ENCODE peak calls at places on chromosomes 1 and 21, in seven cellular contexts. One of them, this sample, is unnamed.

GRCh38 chr1:113021430-113022085 is 51.4 kb upstream of the LRIG2 start:
- DNase-seq in BJ: peak
- DNase-seq in hepatocyte: peak
- DNase-seq in left ventricle myocardium inferior: no peak
- DNase-seq in SK-N-SH: no peak
- DNase-seq in mesenchymal stem cell: no peak
- DNase-seq in CD8-positive, alpha-beta T cell: no peak
- DNase-seq in this sample: no peak

GRCh38 chr1:112718691-112719418 is 3.7 kb upstream of the PPM1J start:
- DNase-seq in BJ: no peak
- DNase-seq in hepatocyte: peak
- DNase-seq in left ventricle myocardium inferior: peak
- DNase-seq in SK-N-SH: peak
- DNase-seq in mesenchymal stem cell: peak
- DNase-seq in CD8-positive, alpha-beta T cell: peak
- DNase-seq in this sample: no peak

GRCh38 chr1:78892251-78892650 is 114.3 kb downstream of the ADGRL4 start:
- DNase-seq in BJ: peak
- DNase-seq in hepatocyte: no peak
- DNase-seq in left ventricle myocardium inferior: no peak
- DNase-seq in SK-N-SH: no peak
- DNase-seq in mesenchymal stem cell: no peak
- DNase-seq in CD8-positive, alpha-beta T cell: no peak
- DNase-seq in this sample: peak

GRCh38 chr21:45134677-45135076 is 60.3 kb downstream of the ADARB1 start:
- DNase-seq in BJ: no peak
- DNase-seq in hepatocyte: no peak
- DNase-seq in left ventricle myocardium inferior: no peak
- DNase-seq in SK-N-SH: no peak
- DNase-seq in mesenchymal stem cell: no peak
- DNase-seq in CD8-positive, alpha-beta T cell: no peak
- DNase-seq in this sample: no peak

GRCh38 chr1:186374313-186375151 is 521 bp downstream of the TPR start:
- DNase-seq in BJ: no peak
- DNase-seq in hepatocyte: peak
- DNase-seq in left ventricle myocardium inferior: peak
- DNase-seq in SK-N-SH: peak
- DNase-seq in mesenchymal stem cell: peak
- DNase-seq in CD8-positive, alpha-beta T cell: no peak
- DNase-seq in this sample: no peak

GRCh38 chr1:198764748-198765147 is 125.9 kb downstream of the PTPRC start:
- DNase-seq in BJ: no peak
- DNase-seq in hepatocyte: no peak
- DNase-seq in left ventricle myocardium inferior: no peak
- DNase-seq in SK-N-SH: no peak
- DNase-seq in mesenchymal stem cell: no peak
- DNase-seq in CD8-positive, alpha-beta T cell: no peak
- DNase-seq in this sample: no peak

GRCh38 chr1:12345350-12346217 is 115.8 kb downstream of the VPS13D start:
- DNase-seq in BJ: no peak
- DNase-seq in hepatocyte: no peak
- DNase-seq in left ventricle myocardium inferior: no peak
- DNase-seq in SK-N-SH: no peak
- DNase-seq in mesenchymal stem cell: no peak
- DNase-seq in CD8-positive, alpha-beta T cell: no peak
- DNase-seq in this sample: no peak

GRCh38 chr1:229070168-229070567 is 200.7 kb upstream of the RAB4A start:
- DNase-seq in BJ: peak
- DNase-seq in hepatocyte: peak
- DNase-seq in left ventricle myocardium inferior: peak
- DNase-seq in SK-N-SH: peak
- DNase-seq in mesenchymal stem cell: peak
- DNase-seq in CD8-positive, alpha-beta T cell: no peak
- DNase-seq in this sample: peak

GRCh38 chr1:179883739-179884138 is 1.7 kb downstream of the TOR1AIP1 start:
- DNase-seq in BJ: no peak
- DNase-seq in hepatocyte: peak
- DNase-seq in left ventricle myocardium inferior: no peak
- DNase-seq in SK-N-SH: no peak
- DNase-seq in mesenchymal stem cell: peak
- DNase-seq in CD8-positive, alpha-beta T cell: peak
- DNase-seq in this sample: no peak

GRCh38 chr1:187413770-187414169 is 585.0 kb downstream of the PLA2G4A start:
- DNase-seq in BJ: no peak
- DNase-seq in hepatocyte: no peak
- DNase-seq in left ventricle myocardium inferior: no peak
- DNase-seq in SK-N-SH: no peak
- DNase-seq in mesenchymal stem cell: peak
- DNase-seq in CD8-positive, alpha-beta T cell: no peak
- DNase-seq in this sample: no peak

GRCh38 chr1:225476538-225476988 is 48.7 kb upstream of the LBR start:
- DNase-seq in BJ: no peak
- DNase-seq in hepatocyte: no peak
- DNase-seq in left ventricle myocardium inferior: no peak
- DNase-seq in SK-N-SH: no peak
- DNase-seq in mesenchymal stem cell: no peak
- DNase-seq in CD8-positive, alpha-beta T cell: no peak
- DNase-seq in this sample: no peak

GRCh38 chr1:94105501-94105952 is 15.4 kb downstream of the ABCA4 start:
- DNase-seq in BJ: no peak
- DNase-seq in hepatocyte: no peak
- DNase-seq in left ventricle myocardium inferior: no peak
- DNase-seq in SK-N-SH: no peak
- DNase-seq in mesenchymal stem cell: no peak
- DNase-seq in CD8-positive, alpha-beta T cell: no peak
- DNase-seq in this sample: no peak

GRCh38 chr1:201708085-201708512 is 120.9 kb upstream of the IPO9 start:
- DNase-seq in BJ: peak
- DNase-seq in hepatocyte: peak
- DNase-seq in left ventricle myocardium inferior: no peak
- DNase-seq in SK-N-SH: no peak
- DNase-seq in mesenchymal stem cell: peak
- DNase-seq in CD8-positive, alpha-beta T cell: no peak
- DNase-seq in this sample: peak

GRCh38 chr1:182173791-182174190 is 112.3 kb upstream of the ZNF648 start:
- DNase-seq in BJ: no peak
- DNase-seq in hepatocyte: no peak
- DNase-seq in left ventricle myocardium inferior: peak
- DNase-seq in SK-N-SH: no peak
- DNase-seq in mesenchymal stem cell: no peak
- DNase-seq in CD8-positive, alpha-beta T cell: no peak
- DNase-seq in this sample: no peak

DNA sequence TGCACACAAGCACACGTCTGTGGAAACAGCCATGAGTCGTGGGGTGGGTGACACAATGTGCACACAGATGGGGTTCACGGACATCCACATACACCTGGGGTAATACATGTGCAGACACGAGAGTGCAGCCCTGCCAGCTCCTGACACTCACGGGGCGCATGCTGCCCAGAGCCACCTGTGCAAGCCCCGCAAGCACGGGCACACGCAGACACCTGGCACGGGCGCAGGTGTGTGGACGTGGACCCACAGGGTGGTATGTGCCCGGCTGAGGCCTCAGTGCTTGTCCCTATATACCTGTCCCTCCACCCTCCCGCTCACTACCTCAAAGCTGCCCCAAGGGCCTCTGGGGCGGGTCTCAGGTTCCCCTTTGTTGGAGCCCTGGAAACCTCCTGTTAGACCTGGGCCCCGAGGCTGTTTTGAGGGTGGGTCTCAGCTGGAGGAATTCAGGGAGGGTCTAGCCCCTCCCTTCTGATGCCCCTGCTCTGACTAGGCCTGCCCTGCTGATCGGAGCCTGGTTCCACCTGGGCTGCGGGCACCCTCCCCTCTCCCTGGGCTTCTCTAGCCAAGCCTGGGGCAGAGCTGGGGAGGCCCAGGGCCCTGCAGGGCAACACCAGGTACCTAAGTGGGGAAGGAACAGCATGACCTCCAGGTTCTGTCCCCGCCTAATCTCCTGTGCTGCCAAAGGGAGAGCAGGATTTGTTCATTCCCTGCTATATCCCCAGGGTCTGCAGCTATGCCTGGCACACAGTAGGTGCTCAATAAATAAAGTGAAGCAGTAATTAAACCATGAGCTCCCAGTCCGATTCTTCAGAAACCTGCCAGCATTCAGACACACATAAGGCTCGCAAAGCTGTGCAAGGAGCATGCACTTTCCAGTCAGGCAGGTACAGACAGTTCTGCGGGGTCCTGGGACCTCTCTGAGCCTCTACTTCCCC is 49.1 kb downstream of the DMRTB1 start:
- DNase-seq in BJ: no peak
- DNase-seq in hepatocyte: no peak
- DNase-seq in left ventricle myocardium inferior: no peak
- DNase-seq in SK-N-SH: no peak
- DNase-seq in mesenchymal stem cell: no peak
- DNase-seq in CD8-positive, alpha-beta T cell: no peak
- DNase-seq in this sample: no peak
- H3K4me3 ChIP-seq in BJ: no peak
- H3K4me3 ChIP-seq in hepatocyte: no peak
- H3K4me3 ChIP-seq in left ventricle myocardium inferior: no peak
- H3K4me3 ChIP-seq in SK-N-SH: no peak
- H3K4me3 ChIP-seq in mesenchymal stem cell: no peak
- H3K4me3 ChIP-seq in CD8-positive, alpha-beta T cell: no peak
- H3K4me3 ChIP-seq in this sample: no peak

GRCh38 chr21:18245493-18245967 is 897 bp downstream of the CHODL start:
- DNase-seq in BJ: no peak
- DNase-seq in hepatocyte: peak
- DNase-seq in left ventricle myocardium inferior: no peak
- DNase-seq in SK-N-SH: peak
- DNase-seq in mesenchymal stem cell: peak
- DNase-seq in CD8-positive, alpha-beta T cell: no peak
- DNase-seq in this sample: no peak
- H3K4me3 ChIP-seq in BJ: no peak
- H3K4me3 ChIP-seq in hepatocyte: peak
- H3K4me3 ChIP-seq in left ventricle myocardium inferior: peak
- H3K4me3 ChIP-seq in SK-N-SH: no peak
- H3K4me3 ChIP-seq in mesenchymal stem cell: peak
- H3K4me3 ChIP-seq in CD8-positive, alpha-beta T cell: no peak
- H3K4me3 ChIP-seq in this sample: no peak

DNA sequence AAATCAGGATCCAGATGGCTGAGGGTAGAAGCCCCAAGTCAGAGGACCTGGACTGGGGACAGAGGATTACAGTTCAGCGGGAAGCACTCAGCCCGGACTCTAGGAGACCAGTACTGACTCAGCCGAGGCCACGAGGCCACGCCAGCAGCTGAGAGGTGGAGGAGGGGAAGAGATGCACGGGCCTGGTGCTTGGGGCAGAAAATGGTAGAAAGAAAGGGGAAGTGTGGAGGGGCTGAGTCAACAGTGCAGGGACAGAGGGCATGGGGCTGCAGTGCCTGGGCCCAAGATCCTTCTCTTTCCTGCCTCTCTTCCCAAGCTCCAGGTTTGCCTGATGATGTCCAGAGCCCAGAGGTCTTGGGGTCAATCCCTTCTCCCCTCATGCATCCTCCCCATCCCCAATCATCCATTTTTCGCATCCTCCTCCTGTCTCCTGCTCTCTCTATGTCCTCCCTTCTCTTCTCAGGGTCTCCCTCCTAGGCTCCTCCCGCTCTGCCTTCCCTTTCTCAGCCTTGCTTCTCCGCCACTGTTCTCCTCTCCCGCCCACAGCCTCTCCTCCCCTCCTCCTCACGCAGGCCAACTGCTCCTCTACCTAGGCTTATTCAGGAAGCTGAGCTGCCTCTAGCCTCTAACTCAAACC is 7.7 kb downstream of the ARHGEF2 start:
- DNase-seq in BJ: no peak
- DNase-seq in hepatocyte: no peak
- DNase-seq in left ventricle myocardium inferior: peak
- DNase-seq in SK-N-SH: no peak
- DNase-seq in mesenchymal stem cell: peak
- DNase-seq in CD8-positive, alpha-beta T cell: no peak
- DNase-seq in this sample: no peak
- H3K4me3 ChIP-seq in BJ: no peak
- H3K4me3 ChIP-seq in hepatocyte: no peak
- H3K4me3 ChIP-seq in left ventricle myocardium inferior: peak
- H3K4me3 ChIP-seq in SK-N-SH: no peak
- H3K4me3 ChIP-seq in mesenchymal stem cell: peak
- H3K4me3 ChIP-seq in CD8-positive, alpha-beta T cell: no peak
- H3K4me3 ChIP-seq in this sample: no peak

GRCh38 chr1:200030791-200031190 is 3.3 kb downstream of the NR5A2 start:
- DNase-seq in BJ: no peak
- DNase-seq in hepatocyte: no peak
- DNase-seq in left ventricle myocardium inferior: no peak
- DNase-seq in SK-N-SH: no peak
- DNase-seq in mesenchymal stem cell: no peak
- DNase-seq in CD8-positive, alpha-beta T cell: no peak
- DNase-seq in this sample: no peak

GRCh38 chr1:200027264-200027823 is at the start of gene NR5A2:
- DNase-seq in BJ: no peak
- DNase-seq in hepatocyte: peak
- DNase-seq in left ventricle myocardium inferior: no peak
- DNase-seq in SK-N-SH: no peak
- DNase-seq in mesenchymal stem cell: no peak
- DNase-seq in CD8-positive, alpha-beta T cell: no peak
- DNase-seq in this sample: no peak

GRCh38 chr1:200029035-200029623 is 1.6 kb downstream of the NR5A2 start:
- DNase-seq in BJ: no peak
- DNase-seq in hepatocyte: peak
- DNase-seq in left ventricle myocardium inferior: no peak
- DNase-seq in SK-N-SH: peak
- DNase-seq in mesenchymal stem cell: peak
- DNase-seq in CD8-positive, alpha-beta T cell: no peak
- DNase-seq in this sample: no peak

GRCh38 chr1:200029624-200030074 is 2.1 kb downstream of the NR5A2 start:
- DNase-seq in BJ: no peak
- DNase-seq in hepatocyte: peak
- DNase-seq in left ventricle myocardium inferior: no peak
- DNase-seq in SK-N-SH: no peak
- DNase-seq in mesenchymal stem cell: no peak
- DNase-seq in CD8-positive, alpha-beta T cell: no peak
- DNase-seq in this sample: no peak

DNA sequence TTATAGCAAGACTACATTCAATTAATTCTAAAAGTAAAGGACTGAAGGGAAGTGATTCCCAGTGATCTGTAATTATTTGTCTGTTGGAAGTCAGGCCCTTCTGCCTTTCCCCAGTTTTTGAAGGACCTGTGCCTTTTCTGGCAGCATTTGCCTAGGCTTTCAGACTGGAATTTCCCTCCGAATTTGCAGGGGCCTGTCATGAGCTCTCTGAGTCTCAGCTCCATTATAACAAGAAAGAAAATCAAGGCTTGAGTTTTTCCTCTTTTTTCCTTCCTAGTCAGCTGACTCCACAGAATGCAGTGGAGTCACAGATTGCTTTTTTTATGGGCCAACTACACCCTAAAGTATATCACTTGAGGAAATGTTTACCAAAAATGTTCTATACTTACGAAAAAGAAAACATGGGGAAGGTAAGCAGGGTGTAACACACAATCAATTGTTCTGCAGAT is 1.1 kb downstream of the NR5A2 start:
- DNase-seq in BJ: no peak
- DNase-seq in hepatocyte: peak
- DNase-seq in left ventricle myocardium inferior: no peak
- DNase-seq in SK-N-SH: no peak
- DNase-seq in mesenchymal stem cell: peak
- DNase-seq in CD8-positive, alpha-beta T cell: no peak
- DNase-seq in this sample: no peak
- H3K4me3 ChIP-seq in BJ: peak
- H3K4me3 ChIP-seq in hepatocyte: peak
- H3K4me3 ChIP-seq in left ventricle myocardium inferior: peak
- H3K4me3 ChIP-seq in SK-N-SH: peak
- H3K4me3 ChIP-seq in mesenchymal stem cell: peak
- H3K4me3 ChIP-seq in CD8-positive, alpha-beta T cell: no peak
- H3K4me3 ChIP-seq in this sample: peak

GRCh38 chr1:200336111-200336845 is 73.6 kb downstream of the ZNF281 start:
- DNase-seq in BJ: no peak
- DNase-seq in hepatocyte: no peak
- DNase-seq in left ventricle myocardium inferior: no peak
- DNase-seq in SK-N-SH: no peak
- DNase-seq in mesenchymal stem cell: peak
- DNase-seq in CD8-positive, alpha-beta T cell: no peak
- DNase-seq in this sample: no peak
- H3K4me3 ChIP-seq in BJ: no peak
- H3K4me3 ChIP-seq in hepatocyte: no peak
- H3K4me3 ChIP-seq in left ventricle myocardium inferior: no peak
- H3K4me3 ChIP-seq in SK-N-SH: no peak
- H3K4me3 ChIP-seq in mesenchymal stem cell: no peak
- H3K4me3 ChIP-seq in CD8-positive, alpha-beta T cell: no peak
- H3K4me3 ChIP-seq in this sample: no peak

This sample was measured in AG09309.